ENCODE peak calls at places on chromosomes 6 and 20, in five cellular contexts. C is HCT116, P is K562, J is H1, E is GM12878. T is an unnamed sample.

GRCh38 chr6:108123946-108124345 is 41.9 kb upstream of the NR2E1 start:
- DNase-seq in C (no peak), P (no peak), J (no peak), E (no peak), T (peak; percentile 60)

GRCh38 chr6:31639449-31639861 is 13.0 kb downstream of the BAG6 start:
- DNase-seq in C (no peak), P (no peak), J (no peak), E (no peak), T (no peak)

GRCh38 chr6:45663181-45664180 is 285.7 kb upstream of the SUPT3H start:
- DNase-seq in C (no peak), P (no peak), J (no peak), E (no peak), T (no peak)

GRCh38 chr20:10074513-10074912 is 39.7 kb downstream of the ANKEF1 start:
- DNase-seq in C (peak; percentile 29), P (no peak), J (no peak), E (no peak), T (no peak)

GRCh38 chr6:125367036-125367782 is 65.4 kb upstream of the HDDC2 start:
- DNase-seq in C (no peak), P (no peak), J (no peak), E (no peak), T (no peak)

GRCh38 chr6:124487778-124488431 is 474.3 kb upstream of the RNF217 start:
- DNase-seq in C (no peak), P (no peak), J (no peak), E (no peak), T (no peak)

GRCh38 chr20:53387983-53388675 is 205.5 kb downstream of the ZNF217 start:
- DNase-seq in C (no peak), P (no peak), J (no peak), E (no peak), T (no peak)

GRCh38 chr20:3195607-3196230 is 8.8 kb downstream of the DDRGK1 start:
- DNase-seq in C (no peak), P (no peak), J (no peak), E (no peak), T (no peak)

GRCh38 chr6:41025966-41026365 is 13.1 kb downstream of the UNC5CL start:
- DNase-seq in C (no peak), P (no peak), J (no peak), E (no peak), T (no peak)

DNA sequence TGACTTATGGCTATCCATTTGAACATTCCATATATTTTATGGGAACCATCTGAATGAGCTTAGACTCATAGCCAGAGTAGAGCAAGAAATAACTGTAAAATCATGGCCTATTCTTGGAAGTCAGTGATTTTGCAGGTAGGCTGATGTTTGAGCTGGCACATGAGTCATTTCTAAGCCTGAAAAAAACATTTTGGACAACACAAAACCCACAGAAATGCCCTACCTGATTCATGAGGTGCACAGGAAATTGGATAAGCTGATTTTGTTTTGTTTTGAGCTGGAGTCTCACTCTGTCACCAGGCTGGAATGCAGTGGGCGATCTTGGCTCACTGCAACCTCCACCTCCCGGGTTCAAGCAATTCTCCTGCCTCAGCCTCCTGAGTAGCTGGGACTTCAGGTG is 443.0 kb downstream of the PKHD1 start:
- DNase-seq in C (no peak), P (no peak), J (no peak), E (no peak), T (no peak)
- TF ChIP-seq JUND in C (no peak), P (no peak), J (no peak), E (no peak), T (no peak)

DNA sequence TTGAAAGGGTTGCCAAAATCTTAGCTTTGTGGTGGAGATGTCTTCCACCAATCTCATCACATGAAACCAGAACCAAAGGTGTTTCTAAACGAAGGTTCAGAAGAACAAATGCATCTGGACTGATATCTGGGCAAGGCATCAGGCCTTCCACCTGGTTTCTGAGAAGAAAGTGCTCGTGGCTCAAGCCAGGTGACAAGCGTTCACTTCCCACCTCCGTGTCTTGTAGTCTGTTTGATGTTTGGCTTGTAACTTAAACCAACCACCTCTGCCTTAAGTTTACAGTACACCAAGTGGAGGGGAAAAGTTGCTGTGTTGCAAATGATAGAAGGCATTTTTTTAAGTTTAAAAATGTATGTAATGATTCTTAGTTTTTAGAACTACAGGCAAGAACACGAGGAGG is 66.9 kb upstream of the MAP3K7 start:
- DNase-seq in C (no peak), P (no peak), J (no peak), E (no peak), T (no peak)
- H2AFZ ChIP-seq in C (no peak overlapping the region), P (no peak overlapping the region), J (peak overlapping the region; percentile 45), E (no peak overlapping the region), T (no peak overlapping the region)

GRCh38 chr6:72589096-72589495 is 32.8 kb upstream of the KCNQ5 start:
- DNase-seq in C (no peak), P (no peak), J (no peak), E (no peak), T (no peak)
- TF ChIP-seq JUND in C (no peak), P (no peak), J (no peak), E (no peak), T (no peak)

DNA sequence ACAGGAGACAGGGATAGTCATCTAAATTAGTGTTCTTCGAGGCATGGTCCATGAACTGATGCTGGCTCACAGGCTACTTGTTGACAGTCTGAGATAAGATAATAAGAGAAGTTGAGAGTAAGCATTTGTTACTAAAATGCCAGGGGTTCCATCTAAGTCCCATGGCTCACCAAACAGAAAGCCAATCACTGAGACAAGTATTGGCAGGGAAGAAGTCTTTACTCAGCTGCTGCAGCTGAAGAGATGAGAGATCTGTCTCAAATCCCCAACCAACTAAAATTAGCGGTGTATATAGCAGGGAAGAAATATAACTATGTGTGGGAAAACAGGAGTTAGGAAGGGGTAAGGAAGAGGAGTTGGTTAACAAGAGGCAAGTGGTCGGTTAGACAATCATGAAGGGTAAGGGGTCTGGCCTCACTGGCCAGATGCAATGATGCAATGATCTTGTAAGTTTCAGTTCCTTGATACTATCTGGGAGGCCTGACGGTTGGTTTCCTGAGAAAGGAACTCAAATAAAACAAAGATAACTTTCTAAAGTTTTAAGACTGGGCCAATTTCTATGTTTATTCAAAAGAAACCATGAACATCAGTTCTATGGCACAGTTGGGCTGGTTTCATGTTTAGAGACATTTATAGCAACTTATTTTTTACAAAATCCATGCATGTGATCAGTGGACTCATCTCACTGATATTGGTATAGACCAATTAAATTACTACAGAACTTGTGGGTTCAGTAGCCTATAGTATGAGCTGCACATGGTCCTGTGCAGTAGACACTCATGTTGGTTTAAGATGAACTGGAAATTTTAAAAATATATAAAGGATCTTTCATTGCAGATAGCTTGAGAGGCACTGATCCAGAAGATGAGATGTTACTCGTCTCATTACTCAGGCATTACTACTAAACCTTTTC is 9.9 kb upstream of the HEBP2 start:
- DNase-seq in C (no peak), P (no peak), J (no peak), E (no peak), T (no peak)
- H2AFZ ChIP-seq in C (no peak overlapping the region), P (peak overlapping the region; percentile 45), J (peak overlapping the region; percentile 48), E (no peak overlapping the region), T (no peak overlapping the region)

GRCh38 chr6:13355043-13355945 is 27.0 kb upstream of the TBC1D7 start:
- DNase-seq in C (peak; percentile 35), P (peak; percentile 60), J (no peak), E (peak; percentile 66), T (no peak)
- TF ChIP-seq JUND in C (peak; percentile 36), P (peak; percentile 96), J (no peak), E (no peak), T (peak; percentile 98)